ENCODE peak calls at places on chromosomes 5 and 9, in six cellular contexts. L is dorsolateral prefrontal cortex, X is mesenchymal stem cell, F is GM12865, D is SK-N-SH, R is skeletal muscle cell. S is an unnamed sample.

GRCh38 chr5:172849636-172850453 is 15.8 kb downstream of the ERGIC1 start:
- DNase-seq in L (no peak), X (no peak), F (peak; percentile 84), D (no peak), R (no peak), S (no peak)

GRCh38 chr9:136115206-136115605 is 3.5 kb downstream of the TMEM250 start:
- DNase-seq in L (no peak), X (no peak), F (no peak), D (no peak), R (no peak), S (no peak)

GRCh38 chr9:6805532-6805931 is 47.8 kb downstream of the KDM4C start:
- DNase-seq in L (peak; percentile 65), X (peak; percentile 44), F (no peak), D (peak; percentile 31), R (peak; percentile 5), S (no peak)

GRCh38 chr9:37025381-37026084 is 8.5 kb downstream of the PAX5 start:
- DNase-seq in L (no peak), X (no peak), F (no peak), D (no peak), R (no peak), S (no peak)

GRCh38 chr5:126460977-126461376 is 37.8 kb downstream of the GRAMD2B start:
- DNase-seq in L (no peak), X (no peak), F (no peak), D (no peak), R (no peak), S (no peak)

GRCh38 chr5:96714951-96715451 is 52.8 kb downstream of the CAST start:
- DNase-seq in L (no peak), X (peak; percentile 98), F (peak; percentile 13), D (no peak), R (peak; percentile 85), S (no peak)

GRCh38 chr5:84382363-84383295 is 2.1 kb downstream of the EDIL3 start:
- DNase-seq in L (peak; percentile 62), X (peak; percentile 82), F (no peak), D (peak; percentile 61), R (no peak), S (peak; percentile 72)

GRCh38 chr5:88489433-88489832 is 220.8 kb upstream of the TMEM161B start:
- DNase-seq in L (no peak), X (no peak), F (no peak), D (no peak), R (no peak), S (no peak)

GRCh38 chr5:65986050-65986451 is 59.7 kb downstream of the ERBIN start:
- DNase-seq in L (no peak), X (peak; percentile 59), F (no peak), D (no peak), R (peak; percentile 66), S (no peak)

GRCh38 chr9:3342159-3342777 is 183.5 kb downstream of the RFX3 start:
- DNase-seq in L (no peak), X (peak; percentile 91), F (peak; percentile 3), D (no peak), R (peak; percentile 86), S (no peak)

GRCh38 chr9:97484134-97484533 is 17.3 kb upstream of the TMOD1 start:
- DNase-seq in L (peak; percentile 57), X (no peak), F (no peak), D (no peak), R (no peak), S (no peak)

GRCh38 chr5:180607861-180608571 is 16.7 kb upstream of the SCGB3A1 start:
- DNase-seq in L (no peak), X (no peak), F (no peak), D (no peak), R (no peak), S (peak; percentile 80)

GRCh38 chr5:112491257-112491656 is 72.2 kb upstream of the EPB41L4A start:
- DNase-seq in L (no peak), X (no peak), F (peak; percentile 45), D (peak; percentile 12), R (no peak), S (no peak)

GRCh38 chr9:114652776-114653555 is 4.6 kb downstream of the TEX53 start:
- DNase-seq in L (no peak), X (peak; percentile 12), F (no peak), D (no peak), R (peak; percentile 7), S (no peak)

GRCh38 chr5:148469446-148470062 is 85.8 kb downstream of the FBXO38 start:
- DNase-seq in L (peak; percentile 36), X (peak; percentile 14), F (no peak), D (no peak), R (peak; percentile 31), S (no peak)

GRCh38 chr5:172594867-172595466 is 46.1 kb upstream of the NEURL1B start:
- DNase-seq in L (no peak), X (no peak), F (no peak), D (no peak), R (no peak), S (no peak)

GRCh38 chr5:66239034-66239433 is 94.9 kb downstream of the SREK1 start:
- DNase-seq in L (no peak), X (no peak), F (no peak), D (no peak), R (no peak), S (no peak)

GRCh38 chr5:160507181-160507811 is 85.6 kb downstream of the PTTG1 start:
- DNase-seq in L (no peak), X (no peak), F (peak; percentile 51), D (no peak), R (no peak), S (no peak)

GRCh38 chr5:72624641-72625236 is 117.5 kb upstream of the ZNF366 start:
- DNase-seq in L (peak; percentile 59), X (peak; percentile 81), F (no peak), D (no peak), R (no peak), S (no peak)

GRCh38 chr5:82327961-82328360 is 49.8 kb upstream of the RPS23 start:
- DNase-seq in L (no peak), X (no peak), F (no peak), D (no peak), R (no peak), S (no peak)

GRCh38 chr5:126124706-126125345 is 298.4 kb upstream of the GRAMD2B start:
- DNase-seq in L (no peak), X (peak; percentile 31), F (no peak), D (no peak), R (peak; percentile 60), S (no peak)

GRCh38 chr5:155905359-155905758 is 421.6 kb upstream of the SGCD start:
- DNase-seq in L (no peak), X (no peak), F (no peak), D (no peak), R (no peak), S (no peak)

DNA sequence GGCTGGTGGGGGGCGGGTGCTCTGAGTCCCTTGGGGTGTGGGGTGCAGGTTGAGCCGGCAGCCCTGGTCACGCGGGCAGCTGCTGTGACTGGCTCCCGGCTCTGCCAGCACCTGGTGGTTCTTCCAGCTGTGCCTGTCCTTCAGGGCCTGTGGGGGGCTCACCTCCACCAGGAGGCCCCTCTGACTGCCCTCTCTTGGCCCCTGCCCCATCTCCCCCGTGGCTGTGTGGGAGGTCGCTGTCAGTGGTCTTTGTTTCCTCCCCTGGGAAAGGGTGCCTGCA is 3.3 kb downstream of the RXRA start:
- DNase-seq in L (no peak), X (no peak), F (no peak), D (no peak), R (no peak), S (no peak)
- H3K4me3 ChIP-seq in L (peak overlapping the region; percentile 78), X (peak overlapping the region; percentile 85), F (no peak overlapping the region), D (no peak overlapping the region), R (peak overlapping the region; percentile 79), S (peak overlapping the region; percentile 85)

DNA sequence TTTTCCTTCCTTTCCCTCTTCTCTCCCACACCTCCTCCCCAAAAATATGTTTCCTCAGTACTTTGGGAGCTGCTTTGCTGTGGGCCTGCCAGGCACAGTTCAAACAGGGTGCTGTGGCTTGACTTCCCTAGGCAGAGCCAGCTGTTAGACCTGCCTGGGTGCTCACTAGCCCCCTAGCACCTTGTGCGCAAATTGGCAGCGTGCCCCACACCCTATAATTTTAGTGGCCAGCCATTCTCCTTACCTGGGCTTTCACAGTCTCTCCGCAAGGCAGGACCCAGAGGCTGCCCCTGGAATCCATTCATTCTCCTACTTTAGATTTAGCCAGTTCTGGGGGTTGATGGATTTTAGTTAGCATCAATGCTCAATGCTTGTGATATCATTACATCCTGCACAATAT is 72.3 kb downstream of the ANGPTL2 start:
- DNase-seq in L (no peak), X (no peak), F (no peak), D (no peak), R (no peak), S (no peak)
- H3K4me3 ChIP-seq in L (no peak overlapping the region), X (no peak overlapping the region), F (no peak overlapping the region), D (no peak overlapping the region), R (no peak overlapping the region), S (no peak overlapping the region)

GRCh38 chr9:113562653-113563381 is 99.3 kb downstream of the RGS3 start:
- DNase-seq in L (peak; percentile 23), X (no peak), F (no peak), D (no peak), R (no peak), S (peak; percentile 32)

GRCh38 chr9:113566712-113567071 is 103.2 kb downstream of the RGS3 start:
- DNase-seq in L (peak; percentile 24), X (no peak), F (no peak), D (peak; percentile 52), R (no peak), S (peak; percentile 77)

GRCh38 chr9:113566011-113566711 is 102.6 kb downstream of the RGS3 start:
- DNase-seq in L (peak; percentile 26), X (no peak), F (no peak), D (no peak), R (no peak), S (peak; percentile 65)

GRCh38 chr9:113563856-113564514 is 100.5 kb downstream of the RGS3 start:
- DNase-seq in L (peak; percentile 11), X (no peak), F (no peak), D (no peak), R (no peak), S (peak; percentile 23)

DNA sequence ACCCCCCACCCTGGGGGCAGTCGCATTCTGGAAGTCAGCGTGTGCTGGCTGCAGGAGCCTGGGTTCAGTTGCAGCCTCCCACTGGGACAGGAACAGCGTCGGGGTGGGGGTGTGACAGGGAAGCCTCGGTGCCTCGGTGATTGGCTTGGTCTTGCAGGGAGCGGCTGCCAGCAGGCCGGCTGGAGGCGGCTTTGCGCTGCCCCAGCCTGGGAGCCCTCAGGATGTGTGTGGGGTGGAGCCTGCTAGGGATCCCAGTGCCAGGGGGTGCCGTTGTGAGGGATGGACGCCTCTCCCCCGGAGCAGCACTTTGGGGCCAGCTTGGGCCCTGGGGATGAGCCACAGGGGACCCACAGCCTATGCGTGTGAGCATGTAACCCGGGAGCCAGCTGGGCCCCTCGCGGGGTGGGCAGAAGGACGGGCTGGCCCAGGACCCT is 101.3 kb downstream of the RGS3 start:
- DNase-seq in L (peak; percentile 46), X (peak; percentile 82), F (no peak), D (peak; percentile 69), R (no peak), S (peak; percentile 86)
- H3K4me3 ChIP-seq in L (peak overlapping the region; percentile 55), X (peak overlapping the region; percentile 83), F (no peak overlapping the region), D (no peak overlapping the region), R (peak overlapping the region; percentile 66), S (peak overlapping the region; percentile 43)

DNA sequence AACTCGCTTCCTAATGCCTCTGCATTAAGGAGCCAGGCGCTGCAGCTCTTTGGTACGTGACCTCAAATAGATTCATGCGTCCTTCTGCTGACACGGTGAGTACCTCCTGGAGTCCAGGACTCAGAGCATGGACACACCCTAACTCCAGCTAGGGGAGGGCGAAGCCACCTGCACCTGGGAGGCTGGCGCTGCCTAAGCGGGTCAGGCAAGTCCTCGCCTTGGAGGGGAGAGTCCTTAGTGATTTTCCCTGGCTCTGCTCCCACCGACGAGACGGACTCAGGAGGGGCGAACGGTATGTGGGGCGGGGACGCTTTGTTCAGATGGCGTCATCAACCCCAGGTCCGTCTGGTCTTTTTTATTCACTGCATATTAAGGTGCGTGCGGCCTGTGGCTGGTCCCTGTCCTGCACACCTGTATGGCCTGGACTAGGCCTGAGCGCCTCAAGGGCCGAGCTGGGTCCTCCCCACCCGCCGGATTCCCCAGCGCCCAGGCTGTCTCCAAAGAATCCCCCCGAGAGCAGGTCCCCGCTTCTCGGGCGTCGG is 50.3 kb downstream of the NSUN2 start:
- DNase-seq in L (no peak), X (no peak), F (no peak), D (no peak), R (no peak), S (no peak)
- H3K4me3 ChIP-seq in L (peak overlapping the region; percentile 61), X (peak overlapping the region; percentile 41), F (no peak overlapping the region), D (peak overlapping the region; percentile 48), R (peak overlapping the region; percentile 31), S (peak overlapping the region; percentile 37)